ENCODE peak calls at places on chromosome 2, in eight cellular contexts. D is PC-3, U is OCI-LY7, G is HCT116, A is SK-N-SH, X is hepatocyte, E is GM23248, W is MM.1S. R is an unnamed sample.
A peak's percentile ranks its signal among the peaks of the same experiment; 100 is the strongest.

GRCh38 chr2:218217366-218218309 is 649 bp downstream of the ARPC2 start:
- DNase-seq in D (peak; percentile 25), A (peak; percentile 11), E (peak; percentile 73), X (peak; percentile 76), U (peak; percentile 68), G (no peak), W (peak; percentile 40), R (no peak)

GRCh38 chr2:138615257-138615656 is 113.7 kb downstream of the SPOPL start:
- DNase-seq in D (peak; percentile 83), X (no peak), G (no peak), E (peak; percentile 14), A (no peak), U (no peak), W (no peak), R (peak; percentile 47)

GRCh38 chr2:222470802-222471468 is 46.6 kb downstream of the SGPP2 start:
- DNase-seq in W (no peak), U (no peak), X (no peak), G (no peak), A (no peak), E (no peak), D (no peak), R (peak; percentile 65)

GRCh38 chr2:190180313-190181065 is 118.0 kb upstream of the MSTN start:
- DNase-seq in E (peak; percentile 65), G (peak; percentile 44), U (peak; percentile 22), A (peak; percentile 88), D (no peak), W (peak; percentile 86), X (peak; percentile 81), R (peak; percentile 41)

GRCh38 chr2:15840969-15841368 is 99.4 kb upstream of the MYCN start:
- DNase-seq in U (no peak), W (no peak), X (no peak), E (no peak), G (no peak), A (no peak), D (no peak), R (no peak)

GRCh38 chr2:182821172-182821571 is 45.3 kb downstream of the FRZB start:
- DNase-seq in E (peak; percentile 33), G (no peak), A (no peak), D (peak; percentile 34), X (no peak), U (no peak), W (no peak), R (no peak)

GRCh38 chr2:233480490-233481202 is 85.9 kb downstream of the USP40 start:
- DNase-seq in A (no peak), E (no peak), X (no peak), D (peak; percentile 76), W (no peak), U (peak; percentile 71), G (no peak), R (peak; percentile 33)

GRCh38 chr2:232142049-232142448 is 180.5 kb downstream of the DIS3L2 start:
- DNase-seq in G (peak; percentile 12), A (peak; percentile 48), D (peak; percentile 43), X (peak; percentile 41), U (peak; percentile 60), E (peak; percentile 37), W (peak; percentile 51), R (no peak)

GRCh38 chr2:109470121-109470921 is 143.4 kb downstream of the SEPTIN10 start:
- DNase-seq in E (peak; percentile 56), W (peak; percentile 95), G (peak; percentile 8), X (peak; percentile 39), A (no peak), D (peak; percentile 82), U (peak; percentile 3), R (peak; percentile 95)

GRCh38 chr2:85089464-85090072 is 43.6 kb upstream of the TCF7L1 start:
- DNase-seq in X (no peak), U (no peak), W (no peak), A (no peak), G (no peak), D (no peak), E (no peak), R (no peak)

GRCh38 chr2:225173909-225174308 is 131.6 kb upstream of the DOCK10 start:
- DNase-seq in U (no peak), W (no peak), E (peak; percentile 8), X (no peak), D (no peak), A (no peak), G (no peak), R (no peak)

GRCh38 chr2:64976276-64976675 is 12.9 kb upstream of the SLC1A4 start:
- DNase-seq in X (no peak), W (no peak), U (no peak), E (no peak), A (no peak), G (no peak), D (no peak), R (no peak)
- H3K9me2 ChIP-seq in X (no peaks in the 10 kb centered on the region), W (no peaks in the 10 kb centered on the region), U (no peaks in the 10 kb centered on the region), E (no peaks in the 10 kb centered on the region), A (no peaks in the 10 kb centered on the region), G (no peaks in the 10 kb centered on the region), D (no peaks in the 10 kb centered on the region), R (no peaks in the 10 kb centered on the region)

DNA sequence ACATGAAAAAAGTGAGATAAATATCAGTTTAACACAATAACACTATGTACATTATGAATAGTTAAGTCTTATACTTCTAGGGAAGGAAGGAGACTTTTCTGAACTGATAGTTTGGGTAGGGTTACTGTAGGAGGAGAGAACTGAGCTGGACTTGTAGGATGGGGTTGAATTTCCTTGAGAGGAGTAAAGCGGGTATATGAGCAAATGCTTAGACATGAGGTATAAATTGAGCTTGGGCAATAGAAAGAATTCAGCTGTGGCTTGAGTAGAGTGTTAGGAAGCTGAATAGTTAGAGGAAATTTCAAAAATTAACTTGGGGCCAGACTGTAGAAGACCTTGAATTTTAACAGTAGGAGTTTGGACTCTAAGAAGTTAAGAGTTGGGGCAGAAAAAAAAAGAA is 45.1 kb downstream of the LCLAT1 start:
- DNase-seq in E (peak; percentile 37), X (no peak), A (no peak), D (no peak), U (no peak), G (no peak), W (no peak), R (no peak)
- H3K79me2 ChIP-seq in E (peaks cover 40% of the 10 kb centered on the region), X (peaks cover 35% of the 10 kb centered on the region), A (peaks cover 15% of the 10 kb centered on the region), D (peaks cover 36% of the 10 kb centered on the region), U (no peaks in the 10 kb centered on the region), G (peaks cover 66% of the 10 kb centered on the region), W (no peaks in the 10 kb centered on the region), R (peaks cover 32% of the 10 kb centered on the region)

GRCh38 chr2:7987992-7988391 is 693.9 kb upstream of the ID2 start:
- DNase-seq in W (no peak), E (no peak), G (no peak), X (no peak), U (no peak), D (no peak), A (no peak), R (no peak)
- H3K9me2 ChIP-seq in W (no peaks in the 10 kb centered on the region), E (no peaks in the 10 kb centered on the region), G (no peaks in the 10 kb centered on the region), X (no peaks in the 10 kb centered on the region), U (no peaks in the 10 kb centered on the region), D (no peaks in the 10 kb centered on the region), A (no peaks in the 10 kb centered on the region), R (no peaks in the 10 kb centered on the region)

DNA sequence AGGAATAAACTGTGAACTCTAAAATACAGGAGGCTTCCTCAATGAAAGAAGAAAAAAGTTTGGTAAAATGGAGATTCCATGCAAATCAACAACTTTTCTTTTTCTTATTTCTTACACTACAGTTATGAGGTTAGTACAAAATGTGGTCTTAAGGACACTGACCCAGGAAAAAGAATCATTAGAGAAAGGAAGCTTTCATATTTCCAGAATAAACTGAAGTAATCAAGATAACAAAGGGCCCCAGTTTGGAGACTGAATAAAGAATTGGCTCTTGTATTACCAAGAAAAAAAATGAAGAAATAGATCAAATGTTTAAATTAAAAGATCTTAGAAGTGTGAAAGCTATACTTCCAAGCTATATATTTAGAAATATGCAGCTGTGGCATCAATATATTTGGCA is 72.3 kb downstream of the SLC66A3 start:
- DNase-seq in U (no peak), D (no peak), W (no peak), E (no peak), X (no peak), A (no peak), G (no peak), R (no peak)
- H3K79me2 ChIP-seq in U (no peaks in the 10 kb centered on the region), D (peaks cover 9% of the 10 kb centered on the region), W (no peaks in the 10 kb centered on the region), E (peaks cover 40% of the 10 kb centered on the region), X (peaks cover 34% of the 10 kb centered on the region), A (peaks cover 24% of the 10 kb centered on the region), G (peaks cover 6% of the 10 kb centered on the region), R (peaks cover 4% of the 10 kb centered on the region)

GRCh38 chr2:128640847-128641360 is 322.2 kb upstream of the HS6ST1 start:
- DNase-seq in X (no peak), A (no peak), E (no peak), W (no peak), G (no peak), U (no peak), D (no peak), R (no peak)

GRCh38 chr2:128637481-128638155 is 318.9 kb upstream of the HS6ST1 start:
- DNase-seq in G (no peak), W (no peak), D (no peak), X (no peak), E (peak; percentile 30), U (no peak), A (no peak), R (no peak)

GRCh38 chr2:128638311-128638710 is 319.6 kb upstream of the HS6ST1 start:
- DNase-seq in W (no peak), E (no peak), X (no peak), D (no peak), U (no peak), A (no peak), G (no peak), R (no peak)

GRCh38 chr2:128640166-128640846 is 321.6 kb upstream of the HS6ST1 start:
- DNase-seq in U (no peak), E (peak; percentile 14), W (no peak), X (no peak), A (no peak), D (no peak), G (no peak), R (no peak)

GRCh38 chr2:128638741-128639477 is 320.2 kb upstream of the HS6ST1 start:
- DNase-seq in X (no peak), G (no peak), D (no peak), E (peak; percentile 70), A (peak; percentile 42), U (no peak), W (no peak), R (peak; percentile 63)
- H3K9me2 ChIP-seq in X (no peaks in the 10 kb centered on the region), G (no peaks in the 10 kb centered on the region), D (no peaks in the 10 kb centered on the region), E (no peaks in the 10 kb centered on the region), A (no peaks in the 10 kb centered on the region), U (no peaks in the 10 kb centered on the region), W (no peaks in the 10 kb centered on the region), R (no peaks in the 10 kb centered on the region)

DNA sequence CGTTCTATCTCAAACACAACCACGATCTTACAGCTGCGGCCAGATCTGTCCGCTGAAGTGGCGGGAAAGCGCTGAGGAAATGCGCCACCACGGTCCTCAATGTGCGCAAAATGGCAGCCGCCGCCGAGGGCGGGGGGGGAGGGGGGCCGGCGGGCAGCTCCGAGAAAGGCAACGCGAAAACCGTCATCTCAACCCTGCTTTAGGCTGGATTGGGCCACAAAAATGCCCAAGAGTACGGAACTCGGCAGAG is 443 bp downstream of the SRSF7 start:
- DNase-seq in E (no peak), W (peak; percentile 58), X (peak; percentile 64), A (peak; percentile 91), G (no peak), D (peak; percentile 51), U (peak; percentile 83), R (no peak)
- H3K79me2 ChIP-seq in E (peaks cover 52% of the 10 kb centered on the region), W (peaks cover 54% of the 10 kb centered on the region), X (peaks cover 50% of the 10 kb centered on the region), A (peaks cover 54% of the 10 kb centered on the region), G (peaks cover 54% of the 10 kb centered on the region), D (peaks cover 55% of the 10 kb centered on the region), U (peaks cover 65% of the 10 kb centered on the region), R (peaks cover 54% of the 10 kb centered on the region)

GRCh38 chr2:128639693-128640092 is 321.0 kb upstream of the HS6ST1 start:
- DNase-seq in W (no peak), X (no peak), G (no peak), A (no peak), U (no peak), D (no peak), E (peak; percentile 14), R (no peak)
- H3K9me2 ChIP-seq in W (no peaks in the 10 kb centered on the region), X (no peaks in the 10 kb centered on the region), G (no peaks in the 10 kb centered on the region), A (no peaks in the 10 kb centered on the region), U (no peaks in the 10 kb centered on the region), D (no peaks in the 10 kb centered on the region), E (no peaks in the 10 kb centered on the region), R (no peaks in the 10 kb centered on the region)

GRCh38 chr2:269356-270030 is 4.7 kb downstream of the ACP1 start:
- DNase-seq in D (no peak), A (no peak), U (no peak), G (no peak), W (no peak), E (no peak), X (no peak), R (no peak)
- H3K79me2 ChIP-seq in D (peaks cover 97% of the 10 kb centered on the region), A (peaks cover 98% of the 10 kb centered on the region), U (peaks cover 97% of the 10 kb centered on the region), G (peaks cover 98% of the 10 kb centered on the region), W (peaks cover 95% of the 10 kb centered on the region), E (peaks cover 97% of the 10 kb centered on the region), X (peaks cover 96% of the 10 kb centered on the region), R (peaks cover 96% of the 10 kb centered on the region)